ENCODE peak calls at places on chromosomes 6 and 20, in four cellular contexts. A is HepG2, Q is H1, U is K562. P is an unnamed sample.

GRCh38 chr6:28817808-28818145 is 106.0 kb downstream of the TRIM27 start:
- DNase-seq in U (no peak), Q (no peak), A (no peak), P (no peak)

GRCh38 chr6:160071805-160072687 is 49.6 kb upstream of the SLC22A1 start:
- DNase-seq in A (no peak), U (no peak), Q (peak), P (no peak)

GRCh38 chr20:10672579-10673127 is 1.1 kb downstream of the JAG1 start:
- DNase-seq in A (peak), U (peak), Q (peak), P (no peak)

GRCh38 chr20:35956616-35957015 is 2.3 kb upstream of the SCAND1 start:
- DNase-seq in A (no peak), Q (no peak), U (no peak), P (no peak)

GRCh38 chr6:100257661-100258395 is 206.9 kb downstream of the SIM1 start:
- DNase-seq in U (peak), Q (no peak), A (peak), P (peak)

GRCh38 chr20:11777861-11778570 is 139.7 kb upstream of the BTBD3 start:
- DNase-seq in A (no peak), U (no peak), Q (no peak), P (no peak)

GRCh38 chr20:58709703-58710039 is 17.1 kb downstream of the NPEPL1 start:
- DNase-seq in U (no peak), A (no peak), Q (no peak), P (no peak)

GRCh38 chr6:42451595-42452170 is at the start of gene TRERF1:
- DNase-seq in U (peak), A (no peak), Q (peak), P (peak)

GRCh38 chr6:27541212-27541931 is 68.5 kb upstream of the ZNF184 start:
- DNase-seq in A (peak), U (peak), Q (peak), P (peak)

GRCh38 chr6:114202389-114202788 is 140.4 kb downstream of the HS3ST5 start:
- DNase-seq in A (no peak), Q (no peak), U (no peak), P (no peak)
- TF ChIP-seq RNF2 in A (no peak), Q (no peak), U (no peak), P (no peak)

GRCh38 chr20:41138527-41139226 is 1.3 kb downstream of the PLCG1 start:
- DNase-seq in A (peak), U (no peak), Q (no peak), P (no peak)
- TF ChIP-seq RNF2 in A (no peak), U (no peak), Q (no peak), P (no peak)

DNA sequence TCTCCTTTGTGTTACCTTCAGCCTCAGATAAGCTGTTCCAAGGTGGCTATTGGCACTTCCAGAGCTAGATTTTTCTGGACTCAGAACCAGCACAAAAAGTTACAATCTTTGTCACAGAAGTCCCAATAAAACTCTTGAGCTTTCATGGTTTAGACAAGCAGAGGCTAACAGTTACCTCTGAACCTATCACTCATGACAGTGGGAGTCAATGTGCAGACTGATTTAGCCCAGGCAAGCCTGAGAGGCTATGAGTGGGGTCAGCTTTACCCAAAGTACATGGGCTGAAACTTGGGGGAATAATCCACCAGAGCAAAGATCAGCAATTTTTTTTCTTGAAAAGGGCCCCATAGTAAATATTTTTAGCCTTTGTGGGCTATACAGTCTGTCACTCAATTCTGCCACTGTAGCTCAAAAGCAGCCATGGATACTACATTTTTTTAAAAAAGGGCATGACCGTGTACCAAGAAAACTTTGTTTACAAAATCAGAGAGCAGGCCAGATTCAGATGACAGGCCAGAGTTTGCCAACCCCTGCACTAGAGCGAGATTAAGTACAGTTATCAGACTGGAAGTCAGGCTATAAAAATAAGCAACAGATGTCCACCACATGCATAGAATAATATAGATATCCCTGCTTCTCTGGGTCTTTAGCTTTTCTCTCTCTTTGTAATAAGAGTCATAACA is 20.0 kb downstream of the CCN2 start:
- DNase-seq in A (no peak), Q (no peak), U (no peak), P (no peak)
- TF ChIP-seq RNF2 in A (no peak), Q (no peak), U (no peak), P (no peak)

DNA sequence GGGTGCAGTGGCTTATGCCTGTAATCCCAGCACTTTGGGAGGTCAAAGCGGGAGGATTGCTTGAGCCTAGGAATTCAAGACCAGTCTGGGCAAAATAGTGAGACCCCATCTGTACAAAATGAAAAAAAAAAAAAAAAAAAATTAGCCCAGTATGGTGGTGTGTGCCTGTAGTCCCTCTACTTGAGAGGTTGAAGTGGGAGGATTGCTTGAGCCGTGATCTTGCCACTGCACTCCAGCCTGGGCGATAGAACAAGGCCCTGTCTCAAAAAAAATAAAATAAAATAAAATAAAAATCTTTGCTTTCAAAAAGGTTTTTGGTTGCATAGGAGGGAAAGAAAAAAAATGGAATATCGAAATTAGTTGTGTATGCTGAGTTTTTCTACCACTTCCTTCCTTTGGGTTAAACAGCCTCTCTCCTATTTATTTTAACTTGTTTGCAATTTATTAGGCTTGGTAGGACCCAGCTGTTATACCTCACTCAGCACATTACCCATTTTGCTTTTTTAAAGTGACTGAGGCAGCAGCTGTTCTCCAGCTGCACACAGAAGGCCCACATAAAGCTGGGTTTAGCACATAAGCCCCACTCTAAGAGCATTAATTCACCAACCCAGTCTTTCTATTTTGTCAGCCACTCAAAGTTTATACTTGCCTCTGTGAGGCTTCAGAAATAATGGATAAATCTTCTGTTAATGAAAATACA is 152.3 kb downstream of the ZFAND3 start:
- DNase-seq in A (no peak), U (no peak), Q (no peak), P (no peak)
- TF ChIP-seq RNF2 in A (no peak), U (no peak), Q (no peak), P (no peak)

GRCh38 chr20:6632187-6632586 is 135.3 kb upstream of the BMP2 start:
- DNase-seq in Q (no peak), U (no peak), A (peak), P (no peak)
- TF ChIP-seq RNF2 in Q (no peak), U (no peak), A (no peak), P (no peak)

GRCh38 chr6:132190815-132191175 is 210.5 kb downstream of the MOXD1 start:
- DNase-seq in U (no peak), Q (no peak), A (no peak), P (no peak)

GRCh38 chr6:132192646-132193045 is 208.6 kb downstream of the MOXD1 start:
- DNase-seq in U (no peak), Q (no peak), A (no peak), P (no peak)

GRCh38 chr6:132188865-132189264 is 212.4 kb downstream of the MOXD1 start:
- DNase-seq in A (no peak), U (no peak), Q (no peak), P (no peak)

GRCh38 chr6:132194529-132194928 is 206.7 kb downstream of the MOXD1 start:
- DNase-seq in U (no peak), A (no peak), Q (no peak), P (no peak)

GRCh38 chr6:132190097-132190814 is 211.0 kb downstream of the MOXD1 start:
- DNase-seq in A (no peak), U (no peak), Q (no peak), P (no peak)
- TF ChIP-seq RNF2 in A (no peak), U (no peak), Q (no peak), P (no peak)

DNA sequence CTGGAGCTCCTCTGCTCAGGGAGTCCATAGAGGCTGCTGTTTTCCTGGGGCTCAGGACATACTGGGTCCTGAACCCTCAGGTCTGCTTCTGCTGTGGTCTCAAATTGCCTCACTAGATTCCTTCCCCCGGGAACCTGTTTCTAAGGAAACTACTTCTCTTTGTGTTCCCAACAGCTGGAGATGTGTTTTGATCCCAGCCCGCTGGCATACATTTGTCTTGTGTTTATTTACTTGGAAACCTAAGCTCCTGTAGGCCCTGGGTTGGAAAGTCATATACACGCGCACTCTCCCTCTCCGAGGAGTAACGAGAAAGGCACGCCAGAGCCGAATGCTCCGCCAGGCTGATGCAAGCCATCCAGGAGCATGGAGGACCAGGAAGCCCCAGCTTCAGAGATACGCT is 222.8 kb downstream of the UST start:
- DNase-seq in A (no peak), Q (no peak), U (no peak), P (no peak)
- TF ChIP-seq RNF2 in A (no peak), Q (no peak), U (no peak), P (no peak)

P was measured in A549.